ENCODE peak calls at places on chromosomes 4 and X, in seven cellular contexts. One of them, this sample, is unnamed. For H3K4me1, the result is how much of the 10 kb centered on the place peaks cover.

GRCh38 chrX:9781941-9782340 is 4.3 kb upstream of the SHROOM2 start:
- DNase-seq in psoas muscle: no peak
- DNase-seq in tibial artery: no peak
- DNase-seq in colonic mucosa: no peak
- DNase-seq in A673: no peak
- DNase-seq in effector memory CD4-positive, alpha-beta T cell: no peak
- DNase-seq in right cardiac atrium: no peak
- DNase-seq in this sample: no peak

GRCh38 chr4:80462537-80463207 is 127.1 kb downstream of the CFAP299 start:
- DNase-seq in psoas muscle: no peak
- DNase-seq in tibial artery: no peak
- DNase-seq in colonic mucosa: no peak
- DNase-seq in A673: no peak
- DNase-seq in effector memory CD4-positive, alpha-beta T cell: no peak
- DNase-seq in right cardiac atrium: no peak
- DNase-seq in this sample: no peak

GRCh38 chr4:5638976-5639375 is 69.4 kb downstream of the EVC2 start:
- DNase-seq in psoas muscle: no peak
- DNase-seq in tibial artery: no peak
- DNase-seq in colonic mucosa: no peak
- DNase-seq in A673: no peak
- DNase-seq in effector memory CD4-positive, alpha-beta T cell: no peak
- DNase-seq in right cardiac atrium: no peak
- DNase-seq in this sample: no peak

GRCh38 chr4:140944539-140944938 is 188.4 kb upstream of the TBC1D9 start:
- DNase-seq in psoas muscle: no peak
- DNase-seq in tibial artery: no peak
- DNase-seq in colonic mucosa: no peak
- DNase-seq in A673: no peak
- DNase-seq in effector memory CD4-positive, alpha-beta T cell: no peak
- DNase-seq in right cardiac atrium: no peak
- DNase-seq in this sample: no peak

GRCh38 chr4:104393649-104394048 is 101.0 kb downstream of the CXXC4 start:
- DNase-seq in psoas muscle: no peak
- DNase-seq in tibial artery: no peak
- DNase-seq in colonic mucosa: no peak
- DNase-seq in A673: peak
- DNase-seq in effector memory CD4-positive, alpha-beta T cell: no peak
- DNase-seq in right cardiac atrium: no peak
- DNase-seq in this sample: no peak

GRCh38 chr4:106195435-106195950 is 120.5 kb downstream of the TBCK start:
- DNase-seq in psoas muscle: no peak
- DNase-seq in tibial artery: no peak
- DNase-seq in colonic mucosa: no peak
- DNase-seq in A673: no peak
- DNase-seq in effector memory CD4-positive, alpha-beta T cell: no peak
- DNase-seq in right cardiac atrium: no peak
- DNase-seq in this sample: no peak

GRCh38 chrX:111829345-111829744 is 46.6 kb upstream of the TRPC5OS start:
- DNase-seq in psoas muscle: no peak
- DNase-seq in tibial artery: no peak
- DNase-seq in colonic mucosa: no peak
- DNase-seq in A673: no peak
- DNase-seq in effector memory CD4-positive, alpha-beta T cell: no peak
- DNase-seq in right cardiac atrium: no peak
- DNase-seq in this sample: no peak

GRCh38 chr4:37623125-37623524 is 63.1 kb downstream of the RELL1 start:
- DNase-seq in psoas muscle: no peak
- DNase-seq in tibial artery: no peak
- DNase-seq in colonic mucosa: no peak
- DNase-seq in A673: no peak
- DNase-seq in effector memory CD4-positive, alpha-beta T cell: no peak
- DNase-seq in right cardiac atrium: no peak
- DNase-seq in this sample: no peak

GRCh38 chr4:18138076-18138665 is 116.6 kb upstream of the LCORL start:
- DNase-seq in psoas muscle: no peak
- DNase-seq in tibial artery: no peak
- DNase-seq in colonic mucosa: peak
- DNase-seq in A673: no peak
- DNase-seq in effector memory CD4-positive, alpha-beta T cell: no peak
- DNase-seq in right cardiac atrium: no peak
- DNase-seq in this sample: no peak

GRCh38 chr4:145083891-145084640 is 13.9 kb downstream of the ANAPC10 start:
- DNase-seq in psoas muscle: no peak
- DNase-seq in tibial artery: no peak
- DNase-seq in colonic mucosa: no peak
- DNase-seq in A673: no peak
- DNase-seq in effector memory CD4-positive, alpha-beta T cell: no peak
- DNase-seq in right cardiac atrium: no peak
- DNase-seq in this sample: no peak

GRCh38 chr4:112315446-112315845 is 18.3 kb downstream of the ALPK1 start:
- DNase-seq in psoas muscle: no peak
- DNase-seq in tibial artery: no peak
- DNase-seq in colonic mucosa: no peak
- DNase-seq in A673: no peak
- DNase-seq in effector memory CD4-positive, alpha-beta T cell: no peak
- DNase-seq in right cardiac atrium: no peak
- DNase-seq in this sample: no peak

GRCh38 chr4:18533262-18533775 is 511.8 kb upstream of the LCORL start:
- DNase-seq in psoas muscle: no peak
- DNase-seq in tibial artery: no peak
- DNase-seq in colonic mucosa: no peak
- DNase-seq in A673: no peak
- DNase-seq in effector memory CD4-positive, alpha-beta T cell: no peak
- DNase-seq in right cardiac atrium: no peak
- DNase-seq in this sample: no peak

GRCh38 chr4:85842540-85842939 is 367.6 kb downstream of the ARHGAP24 start:
- DNase-seq in psoas muscle: no peak
- DNase-seq in tibial artery: peak
- DNase-seq in colonic mucosa: peak
- DNase-seq in A673: no peak
- DNase-seq in effector memory CD4-positive, alpha-beta T cell: no peak
- DNase-seq in right cardiac atrium: no peak
- DNase-seq in this sample: peak

GRCh38 chrX:109590176-109590575 is 34.8 kb downstream of the KCNE5 start:
- DNase-seq in psoas muscle: no peak
- DNase-seq in tibial artery: no peak
- DNase-seq in colonic mucosa: no peak
- DNase-seq in A673: no peak
- DNase-seq in effector memory CD4-positive, alpha-beta T cell: no peak
- DNase-seq in right cardiac atrium: no peak
- DNase-seq in this sample: no peak

GRCh38 chr4:150773729-150774449 is 191.9 kb downstream of the MAB21L2 start:
- DNase-seq in psoas muscle: no peak
- DNase-seq in tibial artery: no peak
- DNase-seq in colonic mucosa: no peak
- DNase-seq in A673: no peak
- DNase-seq in effector memory CD4-positive, alpha-beta T cell: no peak
- DNase-seq in right cardiac atrium: no peak
- DNase-seq in this sample: no peak

GRCh38 chrX:133045986-133046385 is 50.9 kb downstream of the USP26 start:
- DNase-seq in psoas muscle: no peak
- DNase-seq in tibial artery: no peak
- DNase-seq in colonic mucosa: no peak
- DNase-seq in A673: peak
- DNase-seq in effector memory CD4-positive, alpha-beta T cell: no peak
- DNase-seq in right cardiac atrium: no peak
- DNase-seq in this sample: no peak

GRCh38 chrX:20066968-20067708 is 49.6 kb downstream of the MAP7D2 start:
- DNase-seq in psoas muscle: no peak
- DNase-seq in tibial artery: no peak
- DNase-seq in colonic mucosa: peak
- DNase-seq in A673: peak
- DNase-seq in effector memory CD4-positive, alpha-beta T cell: no peak
- DNase-seq in right cardiac atrium: no peak
- DNase-seq in this sample: no peak

GRCh38 chrX:68186552-68187262 is 246.6 kb downstream of the OPHN1 start:
- DNase-seq in psoas muscle: no peak
- DNase-seq in tibial artery: no peak
- DNase-seq in colonic mucosa: no peak
- DNase-seq in A673: no peak
- DNase-seq in effector memory CD4-positive, alpha-beta T cell: no peak
- DNase-seq in right cardiac atrium: no peak
- DNase-seq in this sample: no peak

DNA sequence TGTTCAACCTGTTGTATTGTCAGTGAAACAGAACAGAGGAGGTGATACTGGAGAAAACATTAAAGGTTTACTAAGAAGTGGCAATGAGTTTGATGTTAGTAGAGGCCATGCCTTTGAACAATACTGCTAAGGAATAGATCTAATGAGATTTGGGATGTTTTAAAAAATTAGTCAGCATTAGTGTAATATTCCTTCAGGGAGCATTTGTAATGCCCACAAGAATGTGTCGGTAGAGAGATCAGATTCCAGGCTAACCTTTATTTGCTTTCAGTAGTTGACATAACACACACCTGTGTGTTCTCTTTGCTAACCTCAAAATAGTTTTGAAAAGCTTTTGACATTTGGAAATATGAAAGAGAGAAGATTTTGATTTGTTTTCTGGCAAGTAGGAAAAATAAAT is 328.8 kb downstream of the BMPR1B start:
- DNase-seq in psoas muscle: no peak
- DNase-seq in tibial artery: no peak
- DNase-seq in colonic mucosa: no peak
- DNase-seq in A673: no peak
- DNase-seq in effector memory CD4-positive, alpha-beta T cell: no peak
- DNase-seq in right cardiac atrium: no peak
- DNase-seq in this sample: no peak
- H3K4me1 ChIP-seq in psoas muscle: under half
- H3K4me1 ChIP-seq in tibial artery: under half
- H3K4me1 ChIP-seq in colonic mucosa: under half
- H3K4me1 ChIP-seq in A673: under half
- H3K4me1 ChIP-seq in effector memory CD4-positive, alpha-beta T cell: under half
- H3K4me1 ChIP-seq in right cardiac atrium: under half
- H3K4me1 ChIP-seq in this sample: under half

GRCh38 chr4:15652191-15652590 is 3.0 kb downstream of the FBXL5 start:
- DNase-seq in psoas muscle: no peak
- DNase-seq in tibial artery: no peak
- DNase-seq in colonic mucosa: no peak
- DNase-seq in A673: no peak
- DNase-seq in effector memory CD4-positive, alpha-beta T cell: no peak
- DNase-seq in right cardiac atrium: no peak
- DNase-seq in this sample: no peak

GRCh38 chr4:15655223-15656037 is at the start of gene FBXL5:
- DNase-seq in psoas muscle: peak
- DNase-seq in tibial artery: peak
- DNase-seq in colonic mucosa: peak
- DNase-seq in A673: peak
- DNase-seq in effector memory CD4-positive, alpha-beta T cell: peak
- DNase-seq in right cardiac atrium: peak
- DNase-seq in this sample: peak

GRCh38 chr4:15653430-15653829 is 1.7 kb downstream of the FBXL5 start:
- DNase-seq in psoas muscle: no peak
- DNase-seq in tibial artery: no peak
- DNase-seq in colonic mucosa: no peak
- DNase-seq in A673: no peak
- DNase-seq in effector memory CD4-positive, alpha-beta T cell: no peak
- DNase-seq in right cardiac atrium: no peak
- DNase-seq in this sample: no peak

GRCh38 chr4:15654556-15655222 is 468 bp downstream of the FBXL5 start:
- DNase-seq in psoas muscle: peak
- DNase-seq in tibial artery: peak
- DNase-seq in colonic mucosa: peak
- DNase-seq in A673: peak
- DNase-seq in effector memory CD4-positive, alpha-beta T cell: peak
- DNase-seq in right cardiac atrium: peak
- DNase-seq in this sample: peak

DNA sequence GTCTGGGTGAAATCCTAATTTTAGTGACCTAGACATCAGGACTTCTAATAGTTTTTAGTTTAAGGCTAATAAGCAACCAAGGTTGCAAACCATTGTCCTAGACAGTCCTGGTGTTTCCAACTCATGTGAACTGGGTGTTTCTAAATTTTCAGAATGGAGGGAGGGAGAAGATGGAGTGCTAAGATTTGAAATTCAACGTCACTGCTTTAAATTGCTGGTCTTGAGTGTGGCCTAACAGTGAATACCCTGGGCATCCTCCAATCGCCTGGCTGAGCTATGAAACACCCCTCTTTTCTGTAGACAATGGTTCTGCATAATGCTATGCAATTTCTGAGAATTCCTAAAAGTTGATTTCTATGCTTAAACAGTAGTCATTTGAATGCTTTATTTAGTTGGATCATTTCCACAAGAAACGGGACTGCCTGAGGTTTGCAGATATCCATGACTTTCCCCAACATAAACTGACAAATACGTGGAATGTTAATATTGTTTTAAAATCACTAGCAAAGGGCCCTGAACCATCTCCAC is 1.2 kb downstream of the FBXL5 start:
- DNase-seq in psoas muscle: no peak
- DNase-seq in tibial artery: no peak
- DNase-seq in colonic mucosa: peak
- DNase-seq in A673: peak
- DNase-seq in effector memory CD4-positive, alpha-beta T cell: no peak
- DNase-seq in right cardiac atrium: no peak
- DNase-seq in this sample: no peak
- H3K4me1 ChIP-seq in psoas muscle: under half
- H3K4me1 ChIP-seq in tibial artery: under half
- H3K4me1 ChIP-seq in colonic mucosa: under half
- H3K4me1 ChIP-seq in A673: under half
- H3K4me1 ChIP-seq in effector memory CD4-positive, alpha-beta T cell: under half
- H3K4me1 ChIP-seq in right cardiac atrium: under half
- H3K4me1 ChIP-seq in this sample: half or more

DNA sequence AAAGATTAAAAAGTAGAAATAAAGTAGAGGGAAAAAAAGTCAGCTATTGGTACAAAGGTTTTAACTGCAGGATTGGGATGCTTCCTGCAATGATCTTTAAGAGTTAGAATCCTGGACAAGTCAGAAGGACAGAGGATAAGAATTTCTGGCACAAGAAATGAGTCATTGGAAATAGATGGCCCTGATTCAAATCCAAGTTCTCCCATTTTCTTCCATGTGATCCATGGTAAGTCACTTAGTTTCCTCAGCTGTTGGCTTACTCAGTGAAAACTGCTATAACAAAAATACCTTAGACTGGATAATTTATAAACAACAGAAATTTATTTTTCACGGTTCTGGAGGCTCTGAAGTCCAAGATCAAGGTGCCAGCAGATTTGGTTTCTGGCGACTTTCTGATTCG is 13.3 kb upstream of the TBC1D19 start:
- DNase-seq in psoas muscle: no peak
- DNase-seq in tibial artery: no peak
- DNase-seq in colonic mucosa: no peak
- DNase-seq in A673: no peak
- DNase-seq in effector memory CD4-positive, alpha-beta T cell: no peak
- DNase-seq in right cardiac atrium: no peak
- DNase-seq in this sample: no peak
- H3K4me1 ChIP-seq in psoas muscle: under half
- H3K4me1 ChIP-seq in tibial artery: under half
- H3K4me1 ChIP-seq in colonic mucosa: under half
- H3K4me1 ChIP-seq in A673: under half
- H3K4me1 ChIP-seq in effector memory CD4-positive, alpha-beta T cell: under half
- H3K4me1 ChIP-seq in right cardiac atrium: under half
- H3K4me1 ChIP-seq in this sample: under half

DNA sequence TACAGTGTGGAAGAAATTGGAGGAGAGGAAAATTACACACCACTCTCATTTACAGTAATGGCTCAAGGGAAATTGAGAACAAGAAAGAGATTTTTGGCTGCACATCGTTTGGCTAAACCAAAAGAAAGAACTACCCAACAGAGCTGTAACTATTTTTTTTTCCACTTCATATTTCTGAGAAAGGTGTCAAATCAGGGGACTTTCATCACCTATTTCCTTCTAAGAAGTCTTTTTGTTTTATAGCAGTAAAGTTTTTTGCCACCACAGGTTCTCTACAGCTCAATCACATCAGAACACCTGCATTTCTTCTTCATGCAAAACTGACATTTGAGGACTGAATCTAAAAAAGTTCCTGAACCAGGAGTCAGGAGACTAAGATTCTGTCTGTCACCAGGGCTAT is 57.5 kb upstream of the TNIP3 start:
- DNase-seq in psoas muscle: no peak
- DNase-seq in tibial artery: no peak
- DNase-seq in colonic mucosa: no peak
- DNase-seq in A673: no peak
- DNase-seq in effector memory CD4-positive, alpha-beta T cell: no peak
- DNase-seq in right cardiac atrium: no peak
- DNase-seq in this sample: no peak
- H3K4me1 ChIP-seq in psoas muscle: under half
- H3K4me1 ChIP-seq in tibial artery: under half
- H3K4me1 ChIP-seq in colonic mucosa: under half
- H3K4me1 ChIP-seq in A673: under half
- H3K4me1 ChIP-seq in effector memory CD4-positive, alpha-beta T cell: under half
- H3K4me1 ChIP-seq in right cardiac atrium: under half
- H3K4me1 ChIP-seq in this sample: under half

This sample was measured in heart right ventricle.